ENCODE peak calls at places on chromosomes 4 and X, in six cellular contexts. One of them, this sample, is unnamed. For H3K4me1 and H3K36me3, the result is how much of the 10 kb centered on the place peaks cover.

GRCh38 chrX:120000490-120001246 is 57.1 kb upstream of the NKAP start:
- DNase-seq in HepG2: no peak
- DNase-seq in K562: no peak
- DNase-seq in colonic mucosa: no peak
- DNase-seq in fibroblast of lung: no peak
- DNase-seq in body of pancreas: no peak
- DNase-seq in this sample: no peak

GRCh38 chrX:130100180-130100579 is 10.1 kb downstream of the ELF4 start:
- DNase-seq in body of pancreas: no peak
- DNase-seq in HepG2: no peak
- DNase-seq in colonic mucosa: peak
- DNase-seq in fibroblast of lung: peak
- DNase-seq in K562: no peak
- DNase-seq in this sample: peak

GRCh38 chr4:108889696-108890475 is 127.0 kb upstream of the ETNPPL start:
- DNase-seq in K562: no peak
- DNase-seq in body of pancreas: no peak
- DNase-seq in fibroblast of lung: no peak
- DNase-seq in HepG2: no peak
- DNase-seq in colonic mucosa: no peak
- DNase-seq in this sample: no peak

GRCh38 chrX:106397788-106398538 is 213.8 kb upstream of the RADX start:
- DNase-seq in HepG2: no peak
- DNase-seq in fibroblast of lung: no peak
- DNase-seq in body of pancreas: no peak
- DNase-seq in K562: no peak
- DNase-seq in colonic mucosa: no peak
- DNase-seq in this sample: no peak

GRCh38 chr4:187656953-187657352 is 338.6 kb upstream of the ZFP42 start:
- DNase-seq in K562: no peak
- DNase-seq in HepG2: no peak
- DNase-seq in body of pancreas: no peak
- DNase-seq in colonic mucosa: no peak
- DNase-seq in fibroblast of lung: peak
- DNase-seq in this sample: no peak

GRCh38 chr4:178738026-178738425 is 1295.8 kb upstream of the AGA start:
- DNase-seq in fibroblast of lung: peak
- DNase-seq in K562: no peak
- DNase-seq in colonic mucosa: no peak
- DNase-seq in body of pancreas: no peak
- DNase-seq in HepG2: no peak
- DNase-seq in this sample: no peak

GRCh38 chr4:151434183-151434860 is 25.3 kb downstream of the FHIP1A start:
- DNase-seq in body of pancreas: no peak
- DNase-seq in colonic mucosa: no peak
- DNase-seq in K562: no peak
- DNase-seq in HepG2: no peak
- DNase-seq in fibroblast of lung: no peak
- DNase-seq in this sample: no peak

GRCh38 chrX:155751131-155751530 is 130.0 kb upstream of the VAMP7 start:
- DNase-seq in fibroblast of lung: no peak
- DNase-seq in HepG2: no peak
- DNase-seq in body of pancreas: no peak
- DNase-seq in K562: no peak
- DNase-seq in colonic mucosa: no peak
- DNase-seq in this sample: no peak

GRCh38 chrX:18985186-18985435 is 1.2 kb upstream of the PHKA2 start:
- DNase-seq in HepG2: no peak
- DNase-seq in fibroblast of lung: no peak
- DNase-seq in body of pancreas: no peak
- DNase-seq in K562: no peak
- DNase-seq in colonic mucosa: no peak
- DNase-seq in this sample: no peak

GRCh38 chr4:86220137-86220536 is 139.7 kb downstream of the MAPK10 start:
- DNase-seq in colonic mucosa: no peak
- DNase-seq in fibroblast of lung: peak
- DNase-seq in HepG2: no peak
- DNase-seq in body of pancreas: no peak
- DNase-seq in K562: no peak
- DNase-seq in this sample: no peak

GRCh38 chr4:149029056-149029651 is 586.9 kb upstream of the NR3C2 start:
- DNase-seq in fibroblast of lung: no peak
- DNase-seq in K562: no peak
- DNase-seq in HepG2: peak
- DNase-seq in body of pancreas: peak
- DNase-seq in colonic mucosa: peak
- DNase-seq in this sample: peak

GRCh38 chr4:149031399-149031798 is 589.2 kb upstream of the NR3C2 start:
- DNase-seq in HepG2: peak
- DNase-seq in body of pancreas: peak
- DNase-seq in fibroblast of lung: peak
- DNase-seq in K562: no peak
- DNase-seq in colonic mucosa: peak
- DNase-seq in this sample: no peak
- TF ChIP-seq CTCF in HepG2: no peak
- TF ChIP-seq CTCF in body of pancreas: peak
- TF ChIP-seq CTCF in fibroblast of lung: peak
- TF ChIP-seq CTCF in K562: no peak
- TF ChIP-seq CTCF in colonic mucosa: peak
- TF ChIP-seq CTCF in this sample: peak

DNA sequence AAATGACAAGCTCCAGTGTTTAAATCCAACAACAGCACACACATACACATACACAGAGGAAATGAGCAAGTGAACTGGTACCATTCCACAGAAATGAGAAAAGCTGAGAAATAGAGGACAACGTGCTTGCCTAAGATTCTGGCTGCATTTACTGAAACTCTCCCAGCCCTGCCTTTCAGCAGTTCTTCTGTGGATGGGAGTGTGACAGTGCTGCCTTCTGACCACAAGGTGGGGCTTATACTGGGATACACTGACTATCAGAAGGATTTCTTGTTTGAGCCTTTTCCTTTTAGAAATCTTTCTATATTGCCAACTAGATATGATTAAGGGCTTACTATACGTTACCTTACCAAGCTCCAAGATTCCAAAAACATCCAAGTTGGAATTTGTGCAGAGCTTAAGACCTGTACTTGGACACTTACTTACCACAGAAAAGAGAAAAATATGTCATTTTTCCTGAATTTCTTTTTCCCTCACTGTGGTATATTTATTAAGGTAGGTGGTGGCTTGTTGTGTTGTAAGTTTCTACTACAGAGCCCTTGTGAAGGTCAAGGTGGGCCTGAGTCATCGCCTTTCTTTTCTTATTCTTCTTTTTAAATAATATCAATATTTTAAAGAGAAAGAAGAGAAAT is 10.7 kb upstream of the CXCL8 start:
- DNase-seq in fibroblast of lung: peak
- DNase-seq in K562: peak
- DNase-seq in colonic mucosa: peak
- DNase-seq in body of pancreas: peak
- DNase-seq in HepG2: peak
- DNase-seq in this sample: peak
- H3K4me1 ChIP-seq in fibroblast of lung: under half
- H3K4me1 ChIP-seq in K562: under half
- H3K4me1 ChIP-seq in colonic mucosa: under half
- H3K4me1 ChIP-seq in body of pancreas: under half
- H3K4me1 ChIP-seq in HepG2: under half
- H3K4me1 ChIP-seq in this sample: under half

GRCh38 chr4:16029886-16030285 is 53.9 kb downstream of the PROM1 start:
- DNase-seq in body of pancreas: no peak
- DNase-seq in K562: no peak
- DNase-seq in HepG2: no peak
- DNase-seq in fibroblast of lung: no peak
- DNase-seq in colonic mucosa: no peak
- DNase-seq in this sample: no peak

GRCh38 chr4:16034010-16034829 is 49.6 kb downstream of the PROM1 start:
- DNase-seq in colonic mucosa: no peak
- DNase-seq in body of pancreas: no peak
- DNase-seq in fibroblast of lung: peak
- DNase-seq in HepG2: peak
- DNase-seq in K562: no peak
- DNase-seq in this sample: no peak

GRCh38 chr4:16032382-16032743 is 51.5 kb downstream of the PROM1 start:
- DNase-seq in HepG2: peak
- DNase-seq in colonic mucosa: no peak
- DNase-seq in fibroblast of lung: no peak
- DNase-seq in body of pancreas: no peak
- DNase-seq in K562: no peak
- DNase-seq in this sample: no peak

GRCh38 chr4:16031554-16032381 is 52.1 kb downstream of the PROM1 start:
- DNase-seq in colonic mucosa: no peak
- DNase-seq in body of pancreas: no peak
- DNase-seq in fibroblast of lung: no peak
- DNase-seq in K562: no peak
- DNase-seq in HepG2: no peak
- DNase-seq in this sample: no peak

DNA sequence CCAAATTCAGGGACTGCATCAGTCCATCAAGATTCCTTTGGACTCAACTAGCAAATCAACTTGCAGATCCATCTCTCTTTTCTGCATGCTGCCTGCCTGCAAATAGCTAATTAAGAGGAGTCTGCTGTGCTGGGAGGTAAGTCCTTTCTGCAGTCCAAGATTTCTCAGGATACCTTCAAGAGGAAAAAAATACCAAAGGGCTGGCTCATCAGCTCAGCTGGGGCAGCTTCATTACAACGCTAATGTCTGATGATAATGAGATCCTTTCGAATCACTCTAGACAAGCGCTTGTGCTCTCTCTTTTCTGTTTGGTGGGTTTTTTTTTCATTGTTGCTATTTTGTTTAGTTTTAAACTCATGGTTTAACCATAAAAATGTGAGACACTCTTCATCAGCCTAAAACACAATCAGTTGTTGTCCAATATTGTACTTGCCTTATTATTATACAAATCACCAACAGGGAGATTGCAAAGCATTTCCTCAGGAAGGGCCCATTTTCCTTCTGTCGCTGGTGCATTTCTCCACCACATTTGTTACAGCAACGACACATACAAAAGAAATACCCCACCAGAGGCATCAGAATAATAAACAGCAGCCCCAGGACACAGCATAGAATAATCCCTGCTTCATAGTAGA is 50.8 kb downstream of the PROM1 start:
- DNase-seq in colonic mucosa: no peak
- DNase-seq in HepG2: no peak
- DNase-seq in body of pancreas: no peak
- DNase-seq in fibroblast of lung: no peak
- DNase-seq in K562: no peak
- DNase-seq in this sample: no peak
- H3K36me3 ChIP-seq in colonic mucosa: under half
- H3K36me3 ChIP-seq in HepG2: under half
- H3K36me3 ChIP-seq in body of pancreas: under half
- H3K36me3 ChIP-seq in fibroblast of lung: under half
- H3K36me3 ChIP-seq in K562: under half
- H3K36me3 ChIP-seq in this sample: under half

GRCh38 chr4:38675167-38676121 is 11.4 kb downstream of the KLF3 start:
- DNase-seq in HepG2: peak
- DNase-seq in body of pancreas: peak
- DNase-seq in fibroblast of lung: peak
- DNase-seq in colonic mucosa: peak
- DNase-seq in K562: peak
- DNase-seq in this sample: peak
- TF ChIP-seq CTCF in HepG2: peak
- TF ChIP-seq CTCF in body of pancreas: peak
- TF ChIP-seq CTCF in fibroblast of lung: peak
- TF ChIP-seq CTCF in colonic mucosa: peak
- TF ChIP-seq CTCF in K562: peak
- TF ChIP-seq CTCF in this sample: peak

DNA sequence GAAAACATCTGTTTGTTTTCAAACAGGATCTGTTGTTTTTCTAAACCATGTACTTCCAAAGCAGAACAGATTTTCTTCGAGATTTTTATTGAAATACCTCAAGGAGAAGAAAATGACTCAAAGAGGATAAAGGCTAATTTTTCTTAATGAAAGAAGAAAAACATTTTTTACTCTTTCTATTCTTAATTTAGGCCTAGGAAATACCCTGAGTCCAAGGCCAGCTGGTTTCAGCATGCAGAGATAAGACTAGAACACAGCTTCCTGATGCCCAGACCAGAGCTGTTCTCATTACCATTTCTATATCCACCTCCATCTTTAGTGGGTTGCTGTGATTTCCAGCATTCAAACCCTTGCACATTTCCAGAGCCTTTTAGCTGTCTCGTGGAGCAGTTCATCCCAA is 18.3 kb downstream of the GAB1 start:
- DNase-seq in K562: no peak
- DNase-seq in fibroblast of lung: no peak
- DNase-seq in colonic mucosa: no peak
- DNase-seq in body of pancreas: no peak
- DNase-seq in HepG2: no peak
- DNase-seq in this sample: no peak
- H3K4me1 ChIP-seq in K562: under half
- H3K4me1 ChIP-seq in fibroblast of lung: under half
- H3K4me1 ChIP-seq in colonic mucosa: under half
- H3K4me1 ChIP-seq in body of pancreas: half or more
- H3K4me1 ChIP-seq in HepG2: under half
- H3K4me1 ChIP-seq in this sample: half or more

DNA sequence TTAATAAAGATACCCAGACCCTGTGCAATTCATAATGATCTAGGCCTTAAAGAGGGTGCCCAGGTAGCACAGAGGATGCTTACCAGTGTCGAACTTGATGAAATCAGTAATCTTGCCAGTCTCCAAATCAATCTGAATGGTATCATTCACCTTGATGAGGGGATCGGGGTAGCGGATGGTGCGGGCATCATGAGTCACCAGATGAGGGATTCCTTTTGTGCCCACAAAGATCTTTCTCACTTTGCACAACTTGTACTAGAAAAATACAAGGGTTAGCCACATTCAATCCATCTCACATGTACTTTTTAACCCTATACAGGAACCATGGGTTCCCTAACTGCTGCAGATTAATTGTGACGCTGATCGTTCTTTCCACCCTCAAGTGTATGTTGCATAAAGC is 3.3 kb downstream of the RPS4X start:
- DNase-seq in colonic mucosa: no peak
- DNase-seq in fibroblast of lung: no peak
- DNase-seq in K562: no peak
- DNase-seq in body of pancreas: no peak
- DNase-seq in HepG2: no peak
- DNase-seq in this sample: no peak
- H3K36me3 ChIP-seq in colonic mucosa: under half
- H3K36me3 ChIP-seq in fibroblast of lung: under half
- H3K36me3 ChIP-seq in K562: half or more
- H3K36me3 ChIP-seq in body of pancreas: under half
- H3K36me3 ChIP-seq in HepG2: under half
- H3K36me3 ChIP-seq in this sample: under half

DNA sequence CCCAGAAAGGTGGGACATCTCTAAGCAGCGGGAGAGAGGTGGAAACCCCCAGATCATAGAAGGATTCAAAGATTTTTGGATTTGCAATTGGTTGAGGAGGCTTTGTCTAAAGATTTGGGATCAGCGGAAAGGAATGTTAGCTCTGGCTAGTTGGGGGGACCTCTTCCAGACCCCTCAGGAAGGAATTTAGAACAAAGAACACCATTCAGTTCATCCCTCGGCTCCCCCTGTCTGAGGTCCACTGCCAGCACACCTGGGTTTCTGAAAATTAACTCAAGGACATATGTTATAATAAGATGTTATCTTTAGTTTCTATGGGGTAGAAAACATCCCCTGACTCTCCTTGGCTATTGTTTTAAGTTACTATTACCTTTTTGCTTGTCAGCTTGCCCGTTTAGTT is 163.6 kb downstream of the CEP135 start:
- DNase-seq in HepG2: no peak
- DNase-seq in body of pancreas: no peak
- DNase-seq in colonic mucosa: no peak
- DNase-seq in fibroblast of lung: no peak
- DNase-seq in K562: no peak
- DNase-seq in this sample: no peak
- TF ChIP-seq CTCF in HepG2: peak
- TF ChIP-seq CTCF in body of pancreas: no peak
- TF ChIP-seq CTCF in colonic mucosa: no peak
- TF ChIP-seq CTCF in fibroblast of lung: no peak
- TF ChIP-seq CTCF in K562: no peak
- TF ChIP-seq CTCF in this sample: no peak